ENCODE peak calls at places on chromosomes 1 and 21, in five cellular contexts. Z is heart left ventricle, K is PC-3, D is lung, O is hepatocyte. N is an unnamed sample.

GRCh38 chr21:41319273-41319672 is 2.7 kb downstream of the FAM3B start:
- DNase-seq in Z (no peak), K (no peak), D (no peak), O (peak; percentile 73), N (no peak)

GRCh38 chr1:115714572-115715141 is 53.9 kb downstream of the CASQ2 start:
- DNase-seq in Z (no peak), K (peak; percentile 97), D (peak; percentile 43), O (peak; percentile 71), N (peak; percentile 95)

GRCh38 chr1:22154626-22155025 is 11.7 kb upstream of the WNT4 start:
- DNase-seq in Z (no peak), K (no peak), D (no peak), O (no peak), N (no peak)

GRCh38 chr1:18900303-18900841 is 2.0 kb downstream of the ALDH4A1 start:
- DNase-seq in Z (no peak), K (no peak), D (no peak), O (no peak), N (no peak)

GRCh38 chr21:42220138-42220701 is 1.3 kb downstream of the ABCG1 start:
- DNase-seq in Z (no peak), K (peak; percentile 84), D (no peak), O (peak; percentile 92), N (peak; percentile 62)

GRCh38 chr1:209618756-209619420 is 33.3 kb downstream of the LAMB3 start:
- DNase-seq in Z (no peak), K (no peak), D (no peak), O (no peak), N (no peak)

GRCh38 chr1:39988618-39989343 is 33.8 kb downstream of the MFSD2A start:
- DNase-seq in Z (no peak), K (peak; percentile 82), D (no peak), O (no peak), N (peak; percentile 83)

GRCh38 chr1:61746768-61747167 is 4.5 kb downstream of the PATJ start:
- DNase-seq in Z (no peak), K (peak; percentile 15), D (no peak), O (peak; percentile 19), N (no peak)

GRCh38 chr1:2100775-2101108 is 50.5 kb downstream of the PRKCZ start:
- DNase-seq in Z (no peak), K (no peak), D (no peak), O (no peak), N (no peak)

GRCh38 chr1:41537257-41537656 is 52.8 kb upstream of the EDN2 start:
- DNase-seq in Z (no peak), K (no peak), D (no peak), O (no peak), N (no peak)

GRCh38 chr1:160541622-160542302 is 18.7 kb upstream of the SLAMF6 start:
- DNase-seq in Z (no peak), K (no peak), D (no peak), O (no peak), N (no peak)

GRCh38 chr1:31583995-31584868 is 7.9 kb downstream of the TINAGL1 start:
- DNase-seq in Z (peak; percentile 89), K (peak; percentile 35), D (peak; percentile 68), O (peak; percentile 76), N (peak; percentile 48)

GRCh38 chr1:52365091-52365745 is 787 bp downstream of the CC2D1B start:
- DNase-seq in Z (peak; percentile 61), K (peak; percentile 53), D (peak; percentile 76), O (peak; percentile 81), N (peak; percentile 23)

GRCh38 chr1:205974712-205975111 is 28.5 kb downstream of the RAB7B start:
- DNase-seq in Z (no peak), K (no peak), D (no peak), O (no peak), N (no peak)

GRCh38 chr1:25616932-25617625 is 488 bp downstream of the MAN1C1 start:
- DNase-seq in Z (no peak), K (no peak), D (no peak), O (peak; percentile 35), N (no peak)

GRCh38 chr1:32380061-32380460 is 14.2 kb downstream of the BSDC1 start:
- DNase-seq in Z (no peak), K (no peak), D (no peak), O (no peak), N (no peak)

GRCh38 chr1:150999051-150999674 is 7.5 kb downstream of the MINDY1 start:
- DNase-seq in Z (no peak), K (peak; percentile 62), D (no peak), O (no peak), N (no peak)

GRCh38 chr21:32578107-32578691 is 7.1 kb downstream of the TCP10L start:
- DNase-seq in Z (no peak), K (peak; percentile 26), D (no peak), O (no peak), N (no peak)

GRCh38 chr1:63329621-63330330 is 7.4 kb downstream of the FOXD3 start:
- DNase-seq in Z (peak; percentile 57), K (no peak), D (no peak), O (no peak), N (no peak)

GRCh38 chr1:230792691-230793462 is 45.7 kb downstream of the CAPN9 start:
- DNase-seq in Z (no peak), K (peak; percentile 50), D (no peak), O (no peak), N (no peak)

GRCh38 chr1:230169454-230170152 is 102.6 kb downstream of the GALNT2 start:
- DNase-seq in Z (no peak), K (no peak), D (no peak), O (no peak), N (no peak)

GRCh38 chr1:228034954-228035837 is 28.4 kb downstream of the WNT3A start:
- DNase-seq in Z (peak; percentile 27), K (no peak), D (no peak), O (no peak), N (no peak)

GRCh38 chr1:40774266-40774998 is 9.2 kb upstream of the KCNQ4 start:
- DNase-seq in Z (no peak), K (peak; percentile 67), D (peak; percentile 44), O (peak; percentile 67), N (peak; percentile 47)

GRCh38 chr1:109341944-109342925 is 35.4 kb upstream of the MYBPHL start:
- DNase-seq in Z (no peak), K (no peak), D (no peak), O (no peak), N (peak; percentile 8)

GRCh38 chr1:59183918-59184317 is 113.0 kb upstream of the FGGY start:
- DNase-seq in Z (no peak), K (no peak), D (no peak), O (no peak), N (no peak)

GRCh38 chr1:21149430-21149861 is 27.3 kb downstream of the EIF4G3 start:
- DNase-seq in Z (no peak), K (peak; percentile 74), D (peak; percentile 37), O (peak; percentile 30), N (peak; percentile 68)

GRCh38 chr1:185159966-185160365 is 3.0 kb downstream of the SWT1 start:
- DNase-seq in Z (no peak), K (no peak), D (no peak), O (no peak), N (no peak)

DNA sequence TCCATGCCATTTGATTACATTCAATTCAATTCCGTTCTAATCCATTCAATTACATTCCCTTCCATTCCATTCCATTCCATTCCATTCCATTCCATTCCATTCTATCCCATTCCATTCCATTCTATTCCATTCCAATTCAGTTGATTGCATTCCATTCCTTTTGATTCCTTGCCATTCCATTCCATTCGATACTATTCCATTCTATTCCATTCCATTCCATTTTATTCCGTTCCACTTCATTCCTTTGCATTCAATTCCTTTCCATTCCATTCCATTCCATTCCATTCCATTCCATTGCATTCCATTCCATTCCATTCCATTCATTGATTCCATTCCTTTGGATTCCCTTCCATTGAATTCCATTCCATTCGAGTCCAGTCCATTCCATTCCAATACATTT is 2574.0 kb upstream of the TPTE start:
- DNase-seq in Z (no peak), K (no peak), D (no peak), O (no peak), N (no peak)
- H3K9me3 ChIP-seq in Z (peaks cover 4% of the 10 kb centered on the region), K (peaks cover 97% of the 10 kb centered on the region), D (peaks cover 66% of the 10 kb centered on the region), O (peaks cover 80% of the 10 kb centered on the region), N (peaks cover 10% of the 10 kb centered on the region)

GRCh38 chr1:30476911-30477459 is 246.4 kb downstream of the MATN1 start:
- DNase-seq in Z (no peak), K (no peak), D (no peak), O (no peak), N (no peak)

GRCh38 chr1:30478288-30478687 is 245.1 kb downstream of the MATN1 start:
- DNase-seq in Z (no peak), K (no peak), D (no peak), O (no peak), N (no peak)

GRCh38 chr1:30477588-30477987 is 245.8 kb downstream of the MATN1 start:
- DNase-seq in Z (no peak), K (no peak), D (no peak), O (no peak), N (no peak)

GRCh38 chr1:30479576-30479975 is 243.8 kb downstream of the MATN1 start:
- DNase-seq in Z (no peak), K (no peak), D (no peak), O (no peak), N (no peak)

GRCh38 chr1:30478799-30479198 is 244.6 kb downstream of the MATN1 start:
- DNase-seq in Z (no peak), K (no peak), D (no peak), O (no peak), N (no peak)
- H3K9me3 ChIP-seq in Z (no peaks in the 10 kb centered on the region), K (no peaks in the 10 kb centered on the region), D (peaks cover 4% of the 10 kb centered on the region), O (no peaks in the 10 kb centered on the region), N (no peaks in the 10 kb centered on the region)

GRCh38 chr1:49765034-49765433 is 258.7 kb downstream of the AGBL4 start:
- DNase-seq in Z (no peak), K (peak; percentile 56), D (no peak), O (no peak), N (no peak)
- H3K9me3 ChIP-seq in Z (no peaks in the 10 kb centered on the region), K (no peaks in the 10 kb centered on the region), D (no peaks in the 10 kb centered on the region), O (no peaks in the 10 kb centered on the region), N (no peaks in the 10 kb centered on the region)

GRCh38 chr21:27083144-27083543 is 116.3 kb upstream of the ADAMTS5 start:
- DNase-seq in Z (no peak), K (no peak), D (no peak), O (no peak), N (no peak)
- H3K9me3 ChIP-seq in Z (no peaks in the 10 kb centered on the region), K (no peaks in the 10 kb centered on the region), D (no peaks in the 10 kb centered on the region), O (no peaks in the 10 kb centered on the region), N (no peaks in the 10 kb centered on the region)

GRCh38 chr1:244313346-244313745 is 138.4 kb downstream of the ADSS2 start:
- DNase-seq in Z (no peak), K (no peak), D (peak; percentile 17), O (no peak), N (no peak)
- H3K9me3 ChIP-seq in Z (no peaks in the 10 kb centered on the region), K (no peaks in the 10 kb centered on the region), D (no peaks in the 10 kb centered on the region), O (no peaks in the 10 kb centered on the region), N (no peaks in the 10 kb centered on the region)

GRCh38 chr1:118253310-118253903 is 68.4 kb upstream of the SPAG17 start:
- DNase-seq in Z (no peak), K (no peak), D (no peak), O (no peak), N (no peak)

GRCh38 chr1:118250232-118250631 is 65.2 kb upstream of the SPAG17 start:
- DNase-seq in Z (no peak), K (no peak), D (no peak), O (no peak), N (no peak)

GRCh38 chr1:118246646-118247045 is 61.6 kb upstream of the SPAG17 start:
- DNase-seq in Z (no peak), K (no peak), D (no peak), O (no peak), N (no peak)

GRCh38 chr1:118247593-118247992 is 62.6 kb upstream of the SPAG17 start:
- DNase-seq in Z (no peak), K (peak; percentile 47), D (no peak), O (no peak), N (no peak)

GRCh38 chr1:118249641-118250040 is 64.6 kb upstream of the SPAG17 start:
- DNase-seq in Z (no peak), K (no peak), D (no peak), O (no peak), N (no peak)
- H3K9me3 ChIP-seq in Z (no peaks in the 10 kb centered on the region), K (no peaks in the 10 kb centered on the region), D (no peaks in the 10 kb centered on the region), O (no peaks in the 10 kb centered on the region), N (no peaks in the 10 kb centered on the region)

N was measured in prostate gland.